ENCODE peak calls at places on chromosomes 16 and 17, in seven cellular contexts. Z is endothelial cell of umbilical vein, W is H9, O is fibroblast of lung, P is mesenchymal stem cell, C is GM12878, U is mammary epithelial cell. J is an unnamed sample.
A peak's percentile ranks its signal among the peaks of the same experiment; 100 is the strongest.

GRCh38 chr17:50423553-50424159 is 2.4 kb upstream of the ACSF2 start:
- DNase-seq in C (no peak), Z (peak; percentile 83), U (peak; percentile 89), P (peak; percentile 82), O (peak; percentile 93), W (no peak), J (peak; percentile 41)

GRCh38 chr16:31460582-31461002 is 1.3 kb downstream of the ARMC5 start:
- DNase-seq in U (peak; percentile 39), P (peak; percentile 81), C (no peak), Z (peak; percentile 52), W (no peak), O (peak; percentile 50), J (peak; percentile 87)

GRCh38 chr17:40871316-40871715 is 4.3 kb upstream of the KRT12 start:
- DNase-seq in O (no peak), P (no peak), W (no peak), C (no peak), U (no peak), Z (no peak), J (no peak)

GRCh38 chr17:79997004-79997673 is 38.5 kb downstream of the TBC1D16 start:
- DNase-seq in Z (no peak), O (no peak), W (no peak), U (no peak), C (peak; percentile 45), P (peak; percentile 26), J (no peak)

GRCh38 chr17:45223541-45224528 is 2.1 kb downstream of the FMNL1 start:
- DNase-seq in Z (no peak), W (no peak), O (no peak), P (no peak), U (no peak), C (no peak), J (no peak)

GRCh38 chr17:41140360-41141132 is at the start of gene KRTAP4-6:
- DNase-seq in W (no peak), C (no peak), O (peak; percentile 85), U (peak; percentile 93), P (peak; percentile 9), Z (no peak), J (peak; percentile 41)

GRCh38 chr17:60107526-60108257 is 29.0 kb upstream of the HEATR6 start:
- DNase-seq in W (no peak), O (no peak), U (no peak), Z (no peak), C (no peak), P (no peak), J (peak; percentile 34)

GRCh38 chr17:30256756-30257506 is 21.4 kb upstream of the SLC6A4 start:
- DNase-seq in Z (no peak), O (peak; percentile 52), W (no peak), P (peak; percentile 67), C (no peak), U (no peak), J (peak; percentile 39)

GRCh38 chr17:49050611-49051010 is 53.4 kb downstream of the IGF2BP1 start:
- DNase-seq in W (no peak), Z (no peak), P (no peak), C (no peak), O (no peak), U (no peak), J (no peak)

GRCh38 chr17:66916946-66917345 is 47.6 kb upstream of the CACNG4 start:
- DNase-seq in P (no peak), C (no peak), U (no peak), Z (no peak), W (no peak), O (no peak), J (no peak)

GRCh38 chr16:47973552-47973951 is 182.2 kb downstream of the ABCC12 start:
- DNase-seq in W (no peak), P (no peak), Z (no peak), U (no peak), O (no peak), C (no peak), J (no peak)

GRCh38 chr17:40901981-40902862 is 17.2 kb upstream of the KRT20 start:
- DNase-seq in Z (no peak), O (no peak), U (peak; percentile 96), C (no peak), W (no peak), P (no peak), J (peak; percentile 45)

GRCh38 chr17:28574536-28574935 is 2.2 kb downstream of the ALDOC start:
- DNase-seq in W (no peak), C (no peak), P (no peak), Z (no peak), U (no peak), O (no peak), J (no peak)

GRCh38 chr16:84667600-84668309 is 19.4 kb downstream of the KLHL36 start:
- DNase-seq in W (no peak), C (no peak), P (no peak), U (no peak), Z (no peak), O (no peak), J (peak; percentile 38)

GRCh38 chr17:64502809-64503208 is 3.3 kb downstream of the DDX5 start:
- DNase-seq in Z (no peak), W (no peak), O (peak; percentile 59), P (peak; percentile 60), U (no peak), C (no peak), J (no peak)

GRCh38 chr16:27169511-27170071 is 33.7 kb upstream of the KDM8 start:
- DNase-seq in O (peak; percentile 99), C (peak; percentile 13), U (peak; percentile 76), W (peak; percentile 40), Z (peak; percentile 10), P (peak; percentile 94), J (peak; percentile 9)

GRCh38 chr16:86824751-86825310 is 246.5 kb downstream of the FOXL1 start:
- DNase-seq in U (peak; percentile 94), P (peak; percentile 17), W (peak; percentile 60), Z (peak; percentile 65), C (no peak), O (peak; percentile 70), J (no peak)

GRCh38 chr17:78697122-78697845 is 84.8 kb downstream of the CYTH1 start:
- DNase-seq in P (no peak), C (no peak), O (peak; percentile 81), W (no peak), U (no peak), Z (no peak), J (no peak)

GRCh38 chr17:36657390-36657762 is 56.0 kb downstream of the MRM1 start:
- DNase-seq in W (no peak), U (no peak), Z (no peak), C (no peak), O (no peak), P (no peak), J (no peak)

GRCh38 chr17:43856141-43856540 is 9.2 kb downstream of the CD300LG start:
- DNase-seq in O (no peak), W (no peak), U (no peak), P (no peak), C (no peak), Z (no peak), J (no peak)

GRCh38 chr17:73262676-73263642 is 1.3 kb upstream of the CPSF4L start:
- DNase-seq in Z (no peak), P (no peak), O (no peak), U (no peak), C (no peak), W (no peak), J (no peak)

GRCh38 chr16:70736454-70737376 is 50.9 kb upstream of the MTSS2 start:
- DNase-seq in C (no peak), U (no peak), O (no peak), Z (no peak), W (no peak), P (no peak), J (peak; percentile 17)

GRCh38 chr17:75086496-75087181 is 1.1 kb upstream of the SLC16A5 start:
- DNase-seq in W (peak; percentile 58), P (no peak), O (no peak), U (no peak), C (no peak), Z (no peak), J (no peak)
- H3K9ac ChIP-seq in W (no peak overlapping the region), P (no peak overlapping the region), O (no peak overlapping the region), U (no peak overlapping the region), C (no peak overlapping the region), Z (no peak overlapping the region), J (no peak overlapping the region)

GRCh38 chr16:82884320-82884898 is 257.6 kb downstream of the CDH13 start:
- DNase-seq in P (no peak), W (no peak), U (no peak), Z (no peak), O (no peak), C (no peak), J (no peak)
- H3K4me1 ChIP-seq in P (peaks cover 2% of the 10 kb centered on the region), W (peaks cover 6% of the 10 kb centered on the region), U (no peaks in the 10 kb centered on the region), Z (peaks cover 5% of the 10 kb centered on the region), O (no peaks in the 10 kb centered on the region), C (no peaks in the 10 kb centered on the region), J (no peaks in the 10 kb centered on the region)

DNA sequence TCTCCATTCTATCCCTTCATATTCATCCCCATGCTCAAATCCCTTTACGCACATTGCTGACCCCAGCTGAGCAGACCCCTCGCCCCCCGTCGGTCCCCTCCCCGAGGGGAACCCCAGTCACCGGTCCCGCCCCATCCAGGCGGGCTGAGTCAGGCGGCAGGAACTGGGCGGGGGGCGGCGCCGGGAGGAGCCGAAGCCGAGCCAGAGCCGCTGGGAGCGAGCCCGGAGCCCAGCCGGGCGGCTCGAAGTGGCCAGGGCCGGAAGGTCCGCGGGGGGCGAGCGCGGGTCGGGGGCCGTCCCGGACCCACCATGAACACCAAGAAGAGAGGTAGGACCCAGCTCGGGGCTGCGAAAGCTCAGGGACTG is 8.6 kb downstream of the RIPOR1 start:
- DNase-seq in C (no peak), U (no peak), Z (peak; percentile 79), O (peak; percentile 56), W (peak; percentile 63), P (peak; percentile 79), J (peak; percentile 85)
- H3K9ac ChIP-seq in C (peak overlapping the region; percentile 65), U (no peak overlapping the region), Z (peak overlapping the region; percentile 96), O (peak overlapping the region; percentile 68), W (no peak overlapping the region), P (peak overlapping the region; percentile 91), J (peak overlapping the region; percentile 89)

GRCh38 chr16:89383095-89384003 is 107.0 kb downstream of the ANKRD11 start:
- DNase-seq in Z (peak; percentile 72), O (peak; percentile 45), U (peak; percentile 74), C (no peak), P (peak; percentile 69), W (peak; percentile 70), J (no peak)

GRCh38 chr16:89378947-89379771 is 111.2 kb downstream of the ANKRD11 start:
- DNase-seq in P (no peak), C (no peak), Z (no peak), O (no peak), W (no peak), U (peak; percentile 66), J (no peak)

GRCh38 chr16:89380681-89381080 is 109.7 kb downstream of the ANKRD11 start:
- DNase-seq in W (no peak), P (no peak), C (no peak), Z (no peak), U (no peak), O (no peak), J (no peak)

GRCh38 chr16:89384282-89384681 is 106.1 kb downstream of the ANKRD11 start:
- DNase-seq in O (no peak), Z (no peak), C (no peak), P (no peak), U (no peak), W (no peak), J (no peak)

DNA sequence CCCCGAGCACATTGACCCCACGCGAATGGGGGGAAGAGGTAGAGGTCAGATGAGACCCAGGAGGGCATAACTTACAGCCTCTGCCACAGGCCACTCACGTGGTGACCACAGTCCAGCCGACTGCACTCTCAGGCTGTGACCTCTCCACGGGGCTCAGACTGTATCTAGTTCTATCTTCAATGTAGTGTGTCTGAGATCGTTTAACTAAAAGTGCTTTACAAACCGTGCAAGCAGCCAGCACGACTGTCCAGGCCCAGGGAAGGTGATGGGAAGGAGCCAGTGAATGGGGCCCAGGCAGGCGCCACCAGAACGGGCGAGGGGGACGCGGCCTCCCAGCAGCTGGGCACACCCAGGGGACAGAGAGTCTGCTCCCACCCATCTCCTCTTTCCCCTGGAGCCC is 108.6 kb downstream of the ANKRD11 start:
- DNase-seq in Z (no peak), P (no peak), W (no peak), U (no peak), O (no peak), C (no peak), J (no peak)
- H3K4me1 ChIP-seq in Z (peaks cover 13% of the 10 kb centered on the region), P (peaks cover 37% of the 10 kb centered on the region), W (no peaks in the 10 kb centered on the region), U (peaks cover 37% of the 10 kb centered on the region), O (peaks cover 7% of the 10 kb centered on the region), C (peaks cover 9% of the 10 kb centered on the region), J (peaks cover 26% of the 10 kb centered on the region)

J was measured in adipocyte.